ENCODE peak calls at places on chromosome 13, in ten cellular contexts. H is left ventricle myocardium inferior; Z is dorsolateral prefrontal cortex; T is colonic mucosa; G is cardiac muscle cell; N is CD8-positive, alpha-beta memory T cell; L is tibial artery; D is A549; B is body of pancreas; K is CD8-positive, alpha-beta T cell. U is an unnamed sample.

GRCh38 chr13:76597868-76598267 is 288.3 kb downstream of the KCTD12 start:
- DNase-seq in L (no peak), G (no peak), D (no peak), H (no peak), Z (no peak), T (no peak), N (no peak), B (no peak), K (no peak), U (no peak)

GRCh38 chr13:75421987-75422386 is 60.0 kb downstream of the TBC1D4 start:
- DNase-seq in G (no peak), H (no peak), T (no peak), D (no peak), L (no peak), N (no peak), B (no peak), Z (no peak), K (no peak), U (no peak)

GRCh38 chr13:59906413-59907027 is 257.2 kb downstream of the DIAPH3 start:
- DNase-seq in K (no peak), Z (no peak), G (peak; percentile 40), H (no peak), B (no peak), N (no peak), T (no peak), D (peak; percentile 9), L (no peak), U (no peak)

GRCh38 chr13:80400834-80401450 is 60.0 kb upstream of the SPRY2 start:
- DNase-seq in D (no peak), B (no peak), N (no peak), K (no peak), G (no peak), Z (no peak), H (no peak), T (no peak), L (no peak), U (no peak)

GRCh38 chr13:23671367-23671766 is 101.2 kb downstream of the TNFRSF19 start:
- DNase-seq in N (no peak), K (no peak), G (no peak), B (no peak), H (no peak), T (no peak), D (no peak), Z (no peak), L (no peak), U (no peak)

GRCh38 chr13:27182054-27182453 is 10.4 kb upstream of the USP12 start:
- DNase-seq in N (no peak), H (no peak), Z (no peak), B (no peak), D (no peak), T (no peak), G (no peak), K (no peak), L (no peak), U (no peak)

GRCh38 chr13:69264362-69265334 is 843.0 kb upstream of the ATXN8OS start:
- DNase-seq in L (no peak), N (no peak), T (no peak), K (no peak), H (no peak), Z (no peak), B (no peak), D (no peak), G (no peak), U (no peak)

GRCh38 chr13:25310891-25311290 is 9.5 kb downstream of the NUP58 start:
- DNase-seq in G (no peak), D (no peak), H (no peak), K (no peak), L (no peak), N (no peak), Z (no peak), T (no peak), B (no peak), U (no peak)

DNA sequence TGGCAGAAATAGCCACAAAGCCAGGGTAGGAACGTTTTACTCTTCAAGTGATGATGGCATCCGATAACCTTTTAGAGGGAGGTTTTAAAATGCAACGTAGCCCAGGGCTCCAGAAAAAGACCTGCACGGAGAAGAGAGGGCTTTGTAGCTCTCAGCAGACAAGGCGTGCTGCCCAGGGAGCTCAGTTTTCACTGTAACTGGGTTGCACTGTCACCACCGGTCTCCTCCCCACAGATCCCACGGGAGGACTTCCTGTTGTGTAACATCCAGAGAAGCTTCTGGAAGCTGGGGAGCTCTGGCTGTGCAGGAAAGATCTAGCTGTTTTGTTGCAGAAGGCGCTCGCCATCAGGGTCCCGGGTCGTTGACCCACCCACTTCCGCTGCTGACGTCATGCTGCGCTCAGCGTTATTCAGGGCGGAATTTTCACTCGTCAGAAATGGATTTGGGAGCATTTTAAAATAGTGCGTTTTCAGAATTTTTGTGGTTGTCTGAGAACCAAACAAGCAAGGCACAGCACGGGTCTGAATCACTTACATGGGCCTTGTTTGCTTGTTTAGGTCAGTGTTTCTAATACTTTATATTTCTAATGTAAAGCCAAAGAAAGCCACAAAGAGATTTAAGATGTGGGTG is 50.8 kb downstream of the ATP11A start:
- DNase-seq in D (no peak), K (no peak), H (peak; percentile 85), T (peak; percentile 47), Z (no peak), L (peak; percentile 75), G (peak; percentile 60), N (no peak), B (peak; percentile 48), U (no peak)
- H3K27ac ChIP-seq in D (no peak overlapping the region), K (no peak overlapping the region), H (peak overlapping the region; percentile 88), T (peak overlapping the region; percentile 12), Z (peak overlapping the region; percentile 73), L (no peak overlapping the region), G (peak overlapping the region; percentile 73), N (no peak overlapping the region), B (peak overlapping the region; percentile 38), U (no peak overlapping the region)

GRCh38 chr13:52597676-52598075 is 44.6 kb upstream of the HNRNPA1L2 start:
- DNase-seq in H (no peak), Z (no peak), L (no peak), K (no peak), B (no peak), N (no peak), T (no peak), G (no peak), D (no peak), U (no peak)

GRCh38 chr13:52599853-52600603 is 42.2 kb upstream of the HNRNPA1L2 start:
- DNase-seq in D (no peak), Z (no peak), B (peak; percentile 28), H (peak; percentile 42), L (no peak), N (no peak), K (no peak), T (peak; percentile 36), G (peak; percentile 42), U (peak; percentile 33)

GRCh38 chr13:52599037-52599852 is 43.0 kb upstream of the HNRNPA1L2 start:
- DNase-seq in B (no peak), K (no peak), N (no peak), T (no peak), H (no peak), G (no peak), L (no peak), Z (no peak), D (no peak), U (peak; percentile 70)

GRCh38 chr13:52600666-52601065 is 41.6 kb upstream of the HNRNPA1L2 start:
- DNase-seq in G (no peak), K (no peak), B (no peak), D (no peak), T (no peak), H (no peak), N (no peak), Z (no peak), L (no peak), U (no peak)
- H3K4me3 ChIP-seq in G (peak overlapping the region; percentile 18), K (no peak overlapping the region), B (peak overlapping the region; percentile 72), D (no peak overlapping the region), T (peak overlapping the region; percentile 53), H (peak overlapping the region; percentile 83), N (no peak overlapping the region), Z (peak overlapping the region; percentile 74), L (peak overlapping the region; percentile 61), U (peak overlapping the region; percentile 65)

GRCh38 chr13:45775401-45775963 is 73.4 kb downstream of the CBY2 start:
- DNase-seq in B (no peak), T (no peak), G (no peak), N (no peak), Z (no peak), H (no peak), L (no peak), D (no peak), K (no peak), U (no peak)

GRCh38 chr13:45770886-45771285 is 68.8 kb downstream of the CBY2 start:
- DNase-seq in L (no peak), N (no peak), H (no peak), K (no peak), T (no peak), D (no peak), G (no peak), B (no peak), Z (no peak), U (no peak)

GRCh38 chr13:45769072-45769471 is 67.0 kb downstream of the CBY2 start:
- DNase-seq in D (no peak), N (no peak), Z (no peak), L (no peak), T (no peak), H (no peak), G (no peak), K (no peak), B (no peak), U (no peak)

GRCh38 chr13:45773236-45773635 is 71.1 kb downstream of the CBY2 start:
- DNase-seq in D (no peak), H (no peak), K (no peak), B (no peak), N (no peak), Z (no peak), L (no peak), T (no peak), G (no peak), U (no peak)

GRCh38 chr13:45773944-45774343 is 71.8 kb downstream of the CBY2 start:
- DNase-seq in G (no peak), H (no peak), D (no peak), N (no peak), L (no peak), B (no peak), T (no peak), K (no peak), Z (no peak), U (no peak)
- H3K27ac ChIP-seq in G (no peak overlapping the region), H (no peak overlapping the region), D (no peak overlapping the region), N (no peak overlapping the region), L (no peak overlapping the region), B (no peak overlapping the region), T (no peak overlapping the region), K (no peak overlapping the region), Z (no peak overlapping the region), U (no peak overlapping the region)

DNA sequence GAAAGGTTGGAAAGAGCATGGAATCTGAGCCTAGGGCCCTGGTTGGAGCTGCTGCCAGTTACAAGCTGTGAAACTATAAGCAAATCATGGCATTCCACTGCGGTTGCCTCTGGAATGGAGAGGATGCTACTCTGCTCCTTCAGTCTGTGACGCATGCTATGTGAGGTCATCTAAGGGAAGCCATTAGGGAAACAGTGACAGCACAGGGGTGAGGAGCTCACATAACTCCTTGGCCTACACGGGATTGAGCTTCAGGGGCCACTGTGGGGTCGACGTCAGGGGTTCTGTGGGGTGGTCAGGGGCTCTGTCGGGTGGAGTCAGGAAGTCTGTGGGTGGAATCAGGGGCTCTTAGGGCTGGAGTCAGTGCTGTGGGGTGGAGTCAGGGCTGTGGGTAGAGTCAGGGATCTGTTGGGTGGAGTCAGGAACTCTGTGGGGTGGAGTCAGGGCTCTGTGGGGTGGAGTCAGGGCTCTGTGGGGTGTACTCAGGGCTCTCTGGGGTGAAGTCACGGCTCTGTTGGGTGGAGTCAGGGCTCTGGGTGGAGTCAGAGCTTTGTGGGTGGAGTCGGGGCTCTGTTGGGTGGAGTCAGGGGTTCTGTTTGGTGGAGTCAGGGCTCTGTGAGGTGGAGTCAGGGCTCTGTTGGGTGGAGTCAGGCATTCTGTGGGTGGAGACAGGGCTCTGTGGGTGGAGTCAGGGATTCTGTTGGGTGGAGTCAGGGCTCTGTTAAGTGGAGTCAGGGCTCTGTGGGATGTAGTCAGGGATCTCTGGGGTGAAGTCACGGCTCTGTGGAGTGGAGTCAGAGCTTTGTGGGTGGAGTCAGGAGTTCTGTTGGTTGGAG is 35.8 kb upstream of the MEDAG start:
- DNase-seq in G (no peak), L (peak; percentile 96), Z (no peak), B (peak; percentile 40), H (peak; percentile 64), D (peak; percentile 38), K (no peak), T (peak; percentile 67), N (no peak), U (no peak)
- H3K4me3 ChIP-seq in G (no peak overlapping the region), L (no peak overlapping the region), Z (no peak overlapping the region), B (no peak overlapping the region), H (no peak overlapping the region), D (no peak overlapping the region), K (no peak overlapping the region), T (no peak overlapping the region), N (no peak overlapping the region), U (no peak overlapping the region)

U was measured in prostate gland.